ENCODE peak calls at places on chromosomes 2 and 18, in four cellular contexts. One of them, this sample, is unnamed.

GRCh38 chr18:2850816-2851215 is 4.0 kb downstream of the EMILIN2 start:
- DNase-seq in HepG2: no peak
- DNase-seq in upper lobe of right lung: no peak
- DNase-seq in ascending aorta: no peak
- DNase-seq in this sample: no peak

GRCh38 chr2:28334527-28334891 is 58.1 kb upstream of the FOSL2 start:
- DNase-seq in upper lobe of right lung: peak; percentile 63
- DNase-seq in HepG2: no peak
- DNase-seq in ascending aorta: no peak
- DNase-seq in this sample: no peak

GRCh38 chr2:227509824-227510619 is 38.1 kb downstream of the AGFG1 start:
- DNase-seq in ascending aorta: no peak
- DNase-seq in HepG2: peak; percentile 18
- DNase-seq in upper lobe of right lung: no peak
- DNase-seq in this sample: no peak

GRCh38 chr2:196403471-196403870 is 232.1 kb upstream of the STK17B start:
- DNase-seq in upper lobe of right lung: no peak
- DNase-seq in ascending aorta: no peak
- DNase-seq in HepG2: no peak
- DNase-seq in this sample: no peak

GRCh38 chr18:73645175-73645715 is 502.4 kb downstream of the FBXO15 start:
- DNase-seq in upper lobe of right lung: no peak
- DNase-seq in HepG2: no peak
- DNase-seq in ascending aorta: no peak
- DNase-seq in this sample: no peak

GRCh38 chr18:40866013-40866644 is 1088.9 kb upstream of the PIK3C3 start:
- DNase-seq in HepG2: no peak
- DNase-seq in ascending aorta: no peak
- DNase-seq in upper lobe of right lung: no peak
- DNase-seq in this sample: no peak

GRCh38 chr18:62037012-62037742 is 144.4 kb upstream of the RNF152 start:
- DNase-seq in HepG2: no peak
- DNase-seq in upper lobe of right lung: no peak
- DNase-seq in ascending aorta: no peak
- DNase-seq in this sample: no peak

GRCh38 chr2:207163053-207163814 is 2.5 kb downstream of the KLF7 start:
- DNase-seq in upper lobe of right lung: no peak
- DNase-seq in ascending aorta: peak; percentile 12
- DNase-seq in HepG2: peak; percentile 75
- DNase-seq in this sample: peak; percentile 35

GRCh38 chr2:73830871-73831401 is 2.2 kb downstream of the STAMBP start:
- DNase-seq in HepG2: no peak
- DNase-seq in upper lobe of right lung: no peak
- DNase-seq in ascending aorta: no peak
- DNase-seq in this sample: no peak

GRCh38 chr2:238850096-238850495 is 2.2 kb downstream of the TWIST2 start:
- DNase-seq in upper lobe of right lung: no peak
- DNase-seq in HepG2: no peak
- DNase-seq in ascending aorta: no peak
- DNase-seq in this sample: no peak

GRCh38 chr2:217260441-217261080 is 400.7 kb upstream of the TNP1 start:
- DNase-seq in upper lobe of right lung: no peak
- DNase-seq in ascending aorta: no peak
- DNase-seq in HepG2: no peak
- DNase-seq in this sample: no peak

GRCh38 chr2:128362889-128363228 is 44.2 kb upstream of the HS6ST1 start:
- DNase-seq in HepG2: no peak
- DNase-seq in upper lobe of right lung: peak; percentile 71
- DNase-seq in ascending aorta: no peak
- DNase-seq in this sample: peak; percentile 18

GRCh38 chr18:42545825-42546224 is 569.7 kb downstream of the RIT2 start:
- DNase-seq in ascending aorta: no peak
- DNase-seq in upper lobe of right lung: no peak
- DNase-seq in HepG2: no peak
- DNase-seq in this sample: no peak

GRCh38 chr18:26540041-26540628 is 8.2 kb downstream of the KCTD1 start:
- DNase-seq in upper lobe of right lung: no peak
- DNase-seq in HepG2: no peak
- DNase-seq in ascending aorta: no peak
- DNase-seq in this sample: no peak

GRCh38 chr2:127589358-127589757 is 53.9 kb downstream of the MYO7B start:
- DNase-seq in HepG2: no peak
- DNase-seq in upper lobe of right lung: no peak
- DNase-seq in ascending aorta: no peak
- DNase-seq in this sample: no peak

GRCh38 chr2:24597181-24597870 is 106.3 kb downstream of the NCOA1 start:
- DNase-seq in ascending aorta: no peak
- DNase-seq in upper lobe of right lung: no peak
- DNase-seq in HepG2: no peak
- DNase-seq in this sample: no peak

GRCh38 chr18:79523738-79524180 is 128.0 kb downstream of the NFATC1 start:
- DNase-seq in HepG2: no peak
- DNase-seq in ascending aorta: no peak
- DNase-seq in upper lobe of right lung: no peak
- DNase-seq in this sample: no peak

GRCh38 chr2:226903179-226903578 is 67.3 kb downstream of the RHBDD1 start:
- DNase-seq in upper lobe of right lung: no peak
- DNase-seq in HepG2: no peak
- DNase-seq in ascending aorta: no peak
- DNase-seq in this sample: no peak

GRCh38 chr2:74507926-74508520 is 528 bp upstream of the PCGF1 start:
- DNase-seq in HepG2: no peak
- DNase-seq in upper lobe of right lung: peak; percentile 69
- DNase-seq in ascending aorta: no peak
- DNase-seq in this sample: no peak

GRCh38 chr18:5425721-5426120 is 118.1 kb downstream of the EPB41L3 start:
- DNase-seq in ascending aorta: no peak
- DNase-seq in upper lobe of right lung: no peak
- DNase-seq in HepG2: no peak
- DNase-seq in this sample: no peak

GRCh38 chr2:205914736-205915510 is 171.1 kb downstream of the INO80D start:
- DNase-seq in ascending aorta: no peak
- DNase-seq in HepG2: no peak
- DNase-seq in upper lobe of right lung: no peak
- DNase-seq in this sample: no peak

GRCh38 chr2:70304501-70304900 is 2.6 kb upstream of the FAM136A start:
- DNase-seq in ascending aorta: no peak
- DNase-seq in HepG2: no peak
- DNase-seq in upper lobe of right lung: no peak
- DNase-seq in this sample: no peak

GRCh38 chr2:85601771-85602475 is 575 bp downstream of the TMEM150A start:
- DNase-seq in ascending aorta: no peak
- DNase-seq in upper lobe of right lung: peak; percentile 90
- DNase-seq in HepG2: peak; percentile 61
- DNase-seq in this sample: peak; percentile 84

GRCh38 chr2:47259829-47260228 is 104.7 kb upstream of the STPG4 start:
- DNase-seq in upper lobe of right lung: no peak
- DNase-seq in ascending aorta: no peak
- DNase-seq in HepG2: no peak
- DNase-seq in this sample: no peak

GRCh38 chr18:45951021-45951714 is 16.0 kb downstream of the EPG5 start:
- DNase-seq in upper lobe of right lung: peak; percentile 69
- DNase-seq in HepG2: no peak
- DNase-seq in ascending aorta: no peak
- DNase-seq in this sample: no peak

GRCh38 chr2:120935339-120936313 is 200.0 kb downstream of the GLI2 start:
- DNase-seq in ascending aorta: no peak
- DNase-seq in HepG2: peak; percentile 97
- DNase-seq in upper lobe of right lung: no peak
- DNase-seq in this sample: peak; percentile 40

GRCh38 chr2:64207573-64207972 is 63.4 kb upstream of the PELI1 start:
- DNase-seq in ascending aorta: no peak
- DNase-seq in upper lobe of right lung: no peak
- DNase-seq in HepG2: no peak
- DNase-seq in this sample: no peak

GRCh38 chr2:64204006-64204632 is 59.9 kb upstream of the PELI1 start:
- DNase-seq in upper lobe of right lung: peak; percentile 66
- DNase-seq in HepG2: no peak
- DNase-seq in ascending aorta: no peak
- DNase-seq in this sample: no peak

GRCh38 chr2:64204716-64205115 is 60.5 kb upstream of the PELI1 start:
- DNase-seq in ascending aorta: no peak
- DNase-seq in upper lobe of right lung: no peak
- DNase-seq in HepG2: no peak
- DNase-seq in this sample: no peak

GRCh38 chr2:64203131-64204005 is 59.1 kb upstream of the PELI1 start:
- DNase-seq in HepG2: no peak
- DNase-seq in ascending aorta: no peak
- DNase-seq in upper lobe of right lung: no peak
- DNase-seq in this sample: no peak

GRCh38 chr2:64205415-64205814 is 61.2 kb upstream of the PELI1 start:
- DNase-seq in ascending aorta: no peak
- DNase-seq in upper lobe of right lung: no peak
- DNase-seq in HepG2: no peak
- DNase-seq in this sample: no peak
- H3K4me1 ChIP-seq in ascending aorta: peaks cover 19% of the 10 kb centered on the region
- H3K4me1 ChIP-seq in upper lobe of right lung: peaks cover 26% of the 10 kb centered on the region
- H3K4me1 ChIP-seq in HepG2: no peaks in the 10 kb centered on the region
- H3K4me1 ChIP-seq in this sample: peaks cover 15% of the 10 kb centered on the region

GRCh38 chr2:15939556-15939853 is 845 bp upstream of the MYCN start:
- DNase-seq in upper lobe of right lung: peak; percentile 84
- DNase-seq in HepG2: no peak
- DNase-seq in ascending aorta: no peak
- DNase-seq in this sample: peak; percentile 81
- H3K4me1 ChIP-seq in upper lobe of right lung: peaks cover 40% of the 10 kb centered on the region
- H3K4me1 ChIP-seq in HepG2: peaks cover 11% of the 10 kb centered on the region
- H3K4me1 ChIP-seq in ascending aorta: peaks cover 22% of the 10 kb centered on the region
- H3K4me1 ChIP-seq in this sample: no peaks in the 10 kb centered on the region

DNA sequence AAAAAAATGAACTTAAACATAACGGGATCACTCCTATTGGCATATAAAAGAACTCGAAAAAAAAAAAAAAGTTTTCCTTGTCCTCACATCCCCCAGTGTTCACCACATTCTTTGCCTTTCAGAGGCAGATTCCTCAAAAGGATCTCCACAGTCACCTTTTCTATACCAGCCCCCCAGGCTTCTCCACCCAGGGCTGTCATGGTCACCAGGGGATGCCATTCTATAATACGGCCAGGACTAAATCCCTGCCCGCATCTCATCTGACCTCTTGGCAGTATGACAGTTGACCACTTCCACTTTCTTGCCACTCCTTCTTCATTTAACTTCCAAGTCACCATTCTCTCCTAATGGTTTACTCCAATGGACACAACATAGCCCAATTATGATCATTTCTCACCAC is 29.3 kb downstream of the SOS1 start:
- DNase-seq in HepG2: no peak
- DNase-seq in ascending aorta: no peak
- DNase-seq in upper lobe of right lung: no peak
- DNase-seq in this sample: no peak
- H3K4me1 ChIP-seq in HepG2: peaks cover 11% of the 10 kb centered on the region
- H3K4me1 ChIP-seq in ascending aorta: no peaks in the 10 kb centered on the region
- H3K4me1 ChIP-seq in upper lobe of right lung: peaks cover 22% of the 10 kb centered on the region
- H3K4me1 ChIP-seq in this sample: no peaks in the 10 kb centered on the region

GRCh38 chr2:216115224-216115582 is 6.1 kb downstream of the XRCC5 start:
- DNase-seq in HepG2: no peak
- DNase-seq in ascending aorta: no peak
- DNase-seq in upper lobe of right lung: no peak
- DNase-seq in this sample: no peak

GRCh38 chr2:216113572-216113971 is 4.4 kb downstream of the XRCC5 start:
- DNase-seq in ascending aorta: no peak
- DNase-seq in upper lobe of right lung: no peak
- DNase-seq in HepG2: no peak
- DNase-seq in this sample: no peak

GRCh38 chr2:216112926-216113325 is 3.8 kb downstream of the XRCC5 start:
- DNase-seq in HepG2: no peak
- DNase-seq in ascending aorta: no peak
- DNase-seq in upper lobe of right lung: no peak
- DNase-seq in this sample: no peak

GRCh38 chr2:216116418-216116817 is 7.3 kb downstream of the XRCC5 start:
- DNase-seq in HepG2: no peak
- DNase-seq in ascending aorta: no peak
- DNase-seq in upper lobe of right lung: no peak
- DNase-seq in this sample: no peak

GRCh38 chr2:216114476-216115223 is 5.5 kb downstream of the XRCC5 start:
- DNase-seq in ascending aorta: peak; percentile 94
- DNase-seq in upper lobe of right lung: peak; percentile 96
- DNase-seq in HepG2: peak; percentile 100
- DNase-seq in this sample: peak; percentile 98
- H3K4me1 ChIP-seq in ascending aorta: peaks cover 20% of the 10 kb centered on the region
- H3K4me1 ChIP-seq in upper lobe of right lung: peaks cover 46% of the 10 kb centered on the region
- H3K4me1 ChIP-seq in HepG2: peaks cover 68% of the 10 kb centered on the region
- H3K4me1 ChIP-seq in this sample: peaks cover 33% of the 10 kb centered on the region

GRCh38 chr2:108614043-108614435 is 79.8 kb downstream of the LIMS1 start:
- DNase-seq in ascending aorta: no peak
- DNase-seq in upper lobe of right lung: no peak
- DNase-seq in HepG2: no peak
- DNase-seq in this sample: no peak

GRCh38 chr2:108613261-108614042 is 79.2 kb downstream of the LIMS1 start:
- DNase-seq in ascending aorta: no peak
- DNase-seq in HepG2: no peak
- DNase-seq in upper lobe of right lung: no peak
- DNase-seq in this sample: no peak

GRCh38 chr2:108611021-108611420 is 76.8 kb downstream of the LIMS1 start:
- DNase-seq in HepG2: no peak
- DNase-seq in upper lobe of right lung: no peak
- DNase-seq in ascending aorta: no peak
- DNase-seq in this sample: no peak

GRCh38 chr2:108612153-108612513 is 77.9 kb downstream of the LIMS1 start:
- DNase-seq in ascending aorta: no peak
- DNase-seq in upper lobe of right lung: no peak
- DNase-seq in HepG2: no peak
- DNase-seq in this sample: no peak

DNA sequence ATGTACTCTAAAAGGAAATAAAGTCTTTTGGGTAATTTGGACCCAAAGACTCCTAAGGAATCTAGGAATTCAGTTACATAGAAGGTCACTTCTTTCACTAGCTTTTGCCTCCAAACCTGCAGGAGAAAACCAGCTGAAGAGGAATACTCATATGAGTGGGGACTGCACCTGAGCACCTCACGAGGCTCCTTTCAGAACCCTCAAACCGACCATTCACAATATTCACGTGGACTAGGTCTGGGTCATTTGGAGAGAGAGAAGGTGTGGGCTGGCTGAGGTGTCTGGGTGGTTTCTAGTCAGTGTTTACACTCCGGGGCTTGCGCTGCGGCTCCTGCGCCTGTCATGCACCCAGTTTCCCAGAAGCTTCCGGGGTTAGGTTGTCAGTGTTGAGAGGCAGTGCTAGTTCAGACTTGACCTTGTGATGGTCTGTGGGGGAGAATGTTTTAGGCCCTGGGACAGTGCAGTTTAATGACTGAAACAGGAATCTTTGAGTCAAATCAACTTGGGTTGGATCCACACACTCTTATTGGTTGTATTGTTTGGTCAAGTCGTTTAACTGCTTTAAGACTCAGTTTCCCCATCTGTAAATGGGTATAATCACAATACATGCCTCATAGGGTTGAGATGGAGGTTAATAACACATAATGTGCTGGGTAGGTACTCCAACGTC is 78.4 kb downstream of the LIMS1 start:
- DNase-seq in upper lobe of right lung: no peak
- DNase-seq in HepG2: no peak
- DNase-seq in ascending aorta: no peak
- DNase-seq in this sample: no peak
- H3K4me1 ChIP-seq in upper lobe of right lung: peaks cover 65% of the 10 kb centered on the region
- H3K4me1 ChIP-seq in HepG2: peaks cover 22% of the 10 kb centered on the region
- H3K4me1 ChIP-seq in ascending aorta: peaks cover 17% of the 10 kb centered on the region
- H3K4me1 ChIP-seq in this sample: peaks cover 15% of the 10 kb centered on the region